ENCODE peak calls at places on chromosome 9, in eight cellular contexts. J is heart left ventricle; M is aorta; A is Peyer's patch; N is breast epithelium; L is Caco-2; D is effector memory CD4-positive, alpha-beta T cell; C is neuronal stem cell. G is an unnamed sample. For H3K9me3, the result is how much of the 10 kb centered on the place peaks cover.

GRCh38 chr9:90925581-90926257 is 124.1 kb downstream of the SYK start:
- DNase-seq in J (no peak), M (no peak), A (no peak), N (no peak), L (no peak), D (no peak), C (no peak), G (no peak)

GRCh38 chr9:76891279-76891678 is 14.6 kb downstream of the PRUNE2 start:
- DNase-seq in J (no peak), M (no peak), A (no peak), N (no peak), L (no peak), D (no peak), C (no peak), G (no peak)

GRCh38 chr9:134007571-134007970 is 15.4 kb upstream of the VAV2 start:
- DNase-seq in J (no peak), M (no peak), A (no peak), N (no peak), L (no peak), D (no peak), C (no peak), G (no peak)

GRCh38 chr9:88988796-88989641 is 2.2 kb upstream of the S1PR3 start:
- DNase-seq in J (no peak), M (no peak), A (no peak), N (no peak), L (no peak), D (no peak), C (no peak), G (no peak)

GRCh38 chr9:72909428-72909827 is 43.4 kb downstream of the ALDH1A1 start:
- DNase-seq in J (no peak), M (no peak), A (no peak), N (no peak), L (peak), D (no peak), C (no peak), G (no peak)

GRCh38 chr9:112489039-112489546 is 2.5 kb downstream of the KIAA1958 start:
- DNase-seq in J (no peak), M (no peak), A (no peak), N (no peak), L (no peak), D (no peak), C (no peak), G (no peak)

GRCh38 chr9:74443036-74443750 is 53.9 kb upstream of the RORB start:
- DNase-seq in J (no peak), M (no peak), A (no peak), N (no peak), L (no peak), D (no peak), C (no peak), G (no peak)

GRCh38 chr9:93129286-93129685 is 4.8 kb downstream of the NINJ1 start:
- DNase-seq in J (peak), M (peak), A (no peak), N (no peak), L (no peak), D (no peak), C (no peak), G (no peak)

GRCh38 chr9:27125936-27126335 is 16.9 kb downstream of the TEK start:
- DNase-seq in J (no peak), M (no peak), A (no peak), N (no peak), L (no peak), D (no peak), C (no peak), G (no peak)

GRCh38 chr9:90805006-90805993 is 3.7 kb downstream of the SYK start:
- DNase-seq in J (no peak), M (no peak), A (no peak), N (no peak), L (no peak), D (no peak), C (no peak), G (no peak)

GRCh38 chr9:77417570-77417969 is 230.6 kb downstream of the GNA14 start:
- DNase-seq in J (no peak), M (no peak), A (no peak), N (no peak), L (no peak), D (no peak), C (no peak), G (no peak)

GRCh38 chr9:16245756-16246440 is 624.6 kb downstream of the BNC2 start:
- DNase-seq in J (no peak), M (no peak), A (no peak), N (no peak), L (no peak), D (no peak), C (no peak), G (no peak)

GRCh38 chr9:88587182-88587581 is 52.2 kb downstream of the NXNL2 start:
- DNase-seq in J (no peak), M (no peak), A (peak), N (peak), L (no peak), D (no peak), C (no peak), G (no peak)

GRCh38 chr9:107389617-107390071 is 99.9 kb downstream of the KLF4 start:
- DNase-seq in J (peak), M (peak), A (peak), N (peak), L (peak), D (no peak), C (no peak), G (no peak)

GRCh38 chr9:8025532-8025931 is 226.0 kb upstream of the DMAC1 start:
- DNase-seq in J (no peak), M (no peak), A (no peak), N (no peak), L (no peak), D (no peak), C (no peak), G (no peak)

GRCh38 chr9:19720374-19720773 is 68.5 kb downstream of the SLC24A2 start:
- DNase-seq in J (no peak), M (no peak), A (no peak), N (no peak), L (peak), D (no peak), C (peak), G (no peak)

GRCh38 chr9:101184813-101185278 is 156.3 kb downstream of the PLPPR1 start:
- DNase-seq in J (no peak), M (no peak), A (no peak), N (no peak), L (no peak), D (no peak), C (no peak), G (no peak)

GRCh38 chr9:109349431-109349846 is 28.6 kb upstream of the EPB41L4B start:
- DNase-seq in J (no peak), M (no peak), A (no peak), N (no peak), L (no peak), D (no peak), C (no peak), G (no peak)

GRCh38 chr9:40911647-40912046 is 216.8 kb downstream of the FOXD4L6 start:
- DNase-seq in J (no peak), M (no peak), A (no peak), N (no peak), L (no peak), D (no peak), C (no peak), G (no peak)
- H3K9me3 ChIP-seq in J (under half), M (half or more), A (under half), N (half or more), L (under half), D (half or more), C (half or more), G (half or more)

GRCh38 chr9:137647096-137647709 is 28.4 kb downstream of the EHMT1 start:
- DNase-seq in J (no peak), M (no peak), A (no peak), N (no peak), L (no peak), D (no peak), C (no peak), G (no peak)

GRCh38 chr9:137645211-137645610 is 26.4 kb downstream of the EHMT1 start:
- DNase-seq in J (no peak), M (no peak), A (no peak), N (no peak), L (no peak), D (no peak), C (no peak), G (no peak)

GRCh38 chr9:137643921-137644320 is 25.1 kb downstream of the EHMT1 start:
- DNase-seq in J (no peak), M (no peak), A (no peak), N (no peak), L (no peak), D (no peak), C (no peak), G (no peak)

GRCh38 chr9:137648396-137648795 is 29.6 kb downstream of the EHMT1 start:
- DNase-seq in J (no peak), M (no peak), A (no peak), N (no peak), L (no peak), D (no peak), C (no peak), G (no peak)

GRCh38 chr9:137646341-137646740 is 27.5 kb downstream of the EHMT1 start:
- DNase-seq in J (no peak), M (no peak), A (no peak), N (no peak), L (no peak), D (no peak), C (no peak), G (no peak)
- H3K9me3 ChIP-seq in J (under half), M (under half), A (under half), N (under half), L (under half), D (under half), C (under half), G (under half)

GRCh38 chr9:5144217-5144616 is 41.2 kb downstream of the INSL6 start:
- DNase-seq in J (no peak), M (no peak), A (no peak), N (no peak), L (no peak), D (no peak), C (no peak), G (no peak)

DNA sequence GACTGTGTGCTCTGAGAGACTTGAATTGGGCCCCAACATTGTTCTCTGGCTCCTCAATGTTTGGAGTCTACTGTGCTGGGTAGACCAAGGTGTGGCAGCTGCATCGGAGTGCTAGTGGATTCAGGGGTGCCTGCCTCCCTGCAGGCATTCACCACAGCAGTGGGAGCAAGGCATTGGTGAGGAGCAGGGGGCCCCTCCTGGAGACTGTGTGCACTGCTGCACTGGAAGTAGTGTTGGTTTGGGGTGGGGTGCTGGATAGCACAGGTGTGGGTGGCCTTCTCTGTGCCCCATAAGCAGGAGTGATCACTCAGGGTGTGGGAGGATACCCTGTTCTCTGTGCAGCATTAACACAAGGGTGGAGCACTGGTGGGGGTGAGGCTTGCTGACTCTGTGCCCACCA is 39.2 kb downstream of the INSL6 start:
- DNase-seq in J (no peak), M (no peak), A (no peak), N (no peak), L (no peak), D (no peak), C (no peak), G (no peak)
- H3K9me3 ChIP-seq in J (under half), M (under half), A (under half), N (under half), L (under half), D (under half), C (under half), G (under half)

DNA sequence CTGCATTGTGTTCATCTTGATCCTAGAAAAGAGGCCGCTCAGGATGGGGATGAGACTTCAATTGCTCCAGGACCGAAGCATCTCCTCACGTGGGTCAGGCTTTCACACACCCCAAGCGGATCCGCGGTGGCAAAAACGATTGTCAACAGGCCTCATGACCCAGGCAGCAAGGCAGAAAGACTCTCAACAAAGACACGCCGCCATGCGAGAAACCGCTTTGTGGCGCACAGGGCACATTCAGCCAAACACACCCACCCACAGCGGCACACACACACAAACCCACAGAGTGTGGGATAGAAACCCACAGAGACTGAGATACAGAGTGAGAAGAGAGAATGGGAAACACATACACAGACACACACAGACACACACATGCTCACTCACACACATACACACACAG is 483.4 kb downstream of the SPATA31A7 start:
- DNase-seq in J (no peak), M (no peak), A (peak), N (no peak), L (no peak), D (no peak), C (no peak), G (no peak)
- H3K9me3 ChIP-seq in J (under half), M (under half), A (under half), N (under half), L (under half), D (under half), C (under half), G (under half)

DNA sequence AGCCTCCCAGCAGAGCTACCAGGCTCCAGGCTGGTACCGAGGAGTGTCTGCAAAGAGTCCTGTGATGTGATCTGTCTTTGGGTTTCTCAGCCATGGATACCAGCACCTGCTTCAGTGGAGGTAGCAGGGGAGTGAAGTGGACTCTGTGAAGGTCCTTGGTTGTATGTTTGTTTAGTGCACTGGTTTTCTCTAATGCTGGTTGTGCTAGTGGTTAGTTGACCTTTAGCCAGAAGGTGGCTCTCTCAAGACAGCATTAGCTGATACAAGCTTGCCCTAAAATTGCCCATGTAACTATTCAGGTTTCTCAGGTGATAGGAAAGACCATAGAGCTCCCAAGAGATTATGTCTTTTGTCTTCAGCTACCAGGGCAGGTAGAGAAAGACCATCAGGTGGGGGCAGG is 87.2 kb downstream of the MTAP start:
- DNase-seq in J (no peak), M (no peak), A (no peak), N (no peak), L (no peak), D (no peak), C (no peak), G (no peak)
- H3K9me3 ChIP-seq in J (under half), M (under half), A (under half), N (under half), L (under half), D (under half), C (under half), G (under half)